ENCODE peak calls at places on chromosomes 16 and 17, in six cellular contexts. Q is IMR-90, K is neuronal stem cell, R is H1, F is H9, J is mesenchymal stem cell. B is an unnamed sample.

GRCh38 chr17:44043326-44043725 is 23.1 kb downstream of the LSM12 start:
- DNase-seq in J (peak), K (no peak), F (no peak), Q (peak), R (no peak), B (no peak)

GRCh38 chr17:36524428-36524876 is 10.2 kb downstream of the MYO19 start:
- DNase-seq in F (no peak), K (no peak), R (no peak), J (no peak), Q (peak), B (no peak)

GRCh38 chr17:48241770-48242497 is 134.4 kb downstream of the SNX11 start:
- DNase-seq in R (no peak), Q (no peak), F (no peak), K (no peak), J (no peak), B (no peak)

GRCh38 chr16:67013823-67014640 is 14.9 kb upstream of the CBFB start:
- DNase-seq in Q (peak), R (no peak), J (peak), K (peak), F (peak), B (peak)

GRCh38 chr17:68762911-68763310 is 161.7 kb upstream of the FAM20A start:
- DNase-seq in Q (no peak), J (no peak), R (no peak), F (no peak), K (no peak), B (no peak)

GRCh38 chr16:5504028-5504758 is 406.6 kb upstream of the EEF2KMT start:
- DNase-seq in J (no peak), R (no peak), Q (no peak), K (no peak), F (no peak), B (no peak)

GRCh38 chr17:32222621-32223020 is 43.0 kb upstream of the RHBDL3 start:
- DNase-seq in K (no peak), R (no peak), J (no peak), Q (peak), F (no peak), B (peak)

GRCh38 chr17:40175928-40176327 is 1.3 kb upstream of the RAPGEFL1 start:
- DNase-seq in K (no peak), Q (no peak), F (no peak), R (no peak), J (no peak), B (no peak)

GRCh38 chr17:74392848-74393247 is 25.5 kb downstream of the GPR142 start:
- DNase-seq in F (peak), K (no peak), J (no peak), R (no peak), Q (no peak), B (no peak)

GRCh38 chr17:42340691-42341127 is 47.5 kb downstream of the STAT3 start:
- DNase-seq in K (no peak), J (no peak), Q (no peak), R (no peak), F (no peak), B (no peak)

GRCh38 chr17:8843344-8843743 is 24.1 kb downstream of the PIK3R6 start:
- DNase-seq in K (no peak), R (no peak), F (no peak), J (no peak), Q (no peak), B (no peak)

GRCh38 chr17:27741971-27742370 is 58.4 kb downstream of the NOS2 start:
- DNase-seq in F (peak), Q (no peak), K (no peak), J (no peak), R (no peak), B (no peak)

GRCh38 chr17:65134035-65134434 is 3.1 kb upstream of the RGS9 start:
- DNase-seq in Q (no peak), F (no peak), R (no peak), J (no peak), K (no peak), B (no peak)

GRCh38 chr16:57815987-57816745 is 13.9 kb upstream of the KIFC3 start:
- DNase-seq in Q (peak), R (no peak), K (no peak), F (peak), J (peak), B (peak)

GRCh38 chr17:76383645-76384221 is 676 bp upstream of the SPHK1 start:
- DNase-seq in K (peak), R (no peak), J (peak), F (peak), Q (peak), B (peak)

GRCh38 chr16:1198194-1198593 is 26.9 kb downstream of the TPSG1 start:
- DNase-seq in J (no peak), R (no peak), K (no peak), F (no peak), Q (no peak), B (no peak)
- H3K18ac ChIP-seq in J (no peak), R (no peak), K (no peak), F (no peak), Q (no peak), B (no peak)

DNA sequence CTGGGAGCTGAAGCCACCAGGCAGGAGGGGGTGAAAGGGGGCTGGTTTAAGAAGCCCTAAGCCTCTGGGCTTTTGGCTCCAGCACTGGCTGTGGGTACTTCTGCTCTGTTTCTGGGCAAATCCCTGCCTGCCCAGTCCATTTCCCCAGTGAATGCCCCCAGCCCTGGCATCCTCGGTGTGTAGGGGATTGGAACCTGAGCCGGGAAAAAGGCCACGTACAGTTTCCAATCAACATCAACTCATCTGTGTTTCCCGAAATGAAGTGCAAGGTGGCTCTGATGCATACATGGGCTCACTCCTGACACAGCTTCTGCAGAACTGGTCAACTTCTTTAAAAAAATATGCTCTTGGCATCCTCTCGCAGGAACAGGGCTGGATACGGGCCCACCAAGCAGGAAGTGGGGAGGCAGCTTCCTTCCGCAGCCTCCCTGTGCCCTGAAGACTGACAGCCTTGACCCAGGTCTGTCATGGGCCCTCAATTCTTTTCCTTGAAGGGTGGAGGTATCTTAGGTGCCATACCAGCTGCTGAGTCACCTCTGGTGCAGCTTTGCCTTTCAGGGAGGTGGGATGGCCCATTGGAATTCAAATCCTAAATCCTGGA is 73.3 kb downstream of the N4BP1 start:
- DNase-seq in K (no peak), Q (no peak), R (no peak), F (no peak), J (no peak), B (peak)
- H3K14ac ChIP-seq in K (no peak), Q (peak), R (no peak), F (no peak), J (no peak), B (peak)

DNA sequence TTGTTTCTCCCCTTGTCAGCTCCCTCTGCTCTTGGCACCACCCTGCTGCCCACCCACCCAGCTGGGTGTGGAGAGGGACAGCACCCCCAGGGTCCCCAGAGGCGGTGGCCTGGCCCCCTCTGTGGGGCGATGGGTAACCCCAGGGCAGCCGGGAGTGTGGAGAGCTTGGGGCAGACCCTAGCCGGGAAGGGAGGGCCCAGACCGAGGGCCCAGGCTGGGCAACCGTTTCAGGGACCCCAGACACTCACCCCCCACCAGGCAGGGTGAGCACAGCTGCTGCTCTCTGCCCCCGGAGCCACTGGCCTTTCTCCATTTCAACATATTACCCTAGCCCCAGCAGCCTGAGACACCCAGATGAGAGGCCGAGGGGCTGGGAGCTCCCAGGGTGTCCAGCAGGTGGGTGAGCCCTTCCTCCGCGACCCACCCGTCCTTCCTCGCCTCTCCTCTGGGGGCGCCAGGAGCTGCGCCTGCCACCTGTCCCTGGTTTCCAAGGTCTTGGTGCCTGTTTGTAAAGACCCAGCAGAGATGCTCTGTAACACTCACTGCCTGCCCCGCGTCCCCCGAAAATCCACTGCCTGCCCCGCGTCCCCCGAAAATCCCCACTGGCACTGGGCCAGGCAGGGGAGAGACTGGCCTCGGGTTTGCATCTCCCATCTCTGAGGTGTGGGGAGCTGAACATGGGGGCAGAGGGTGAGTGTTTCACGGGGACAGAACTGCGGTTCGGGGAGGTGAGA is 45.4 kb downstream of the BAHCC1 start:
- DNase-seq in J (peak), Q (no peak), K (peak), F (peak), R (peak), B (no peak)
- H2AFZ ChIP-seq in J (no peak), Q (no peak), K (no peak), F (no peak), R (no peak), B (no peak)

GRCh38 chr17:12643812-12644211 is 21.9 kb upstream of the MYOCD start:
- DNase-seq in R (no peak), Q (no peak), J (no peak), F (no peak), K (no peak), B (no peak)
- H3K18ac ChIP-seq in R (no peak), Q (peak), J (no peak), F (no peak), K (no peak), B (no peak)

GRCh38 chr17:1730345-1731193 is 6.1 kb downstream of the WDR81 start:
- DNase-seq in Q (peak), K (no peak), R (no peak), F (no peak), J (peak), B (peak)
- H3K14ac ChIP-seq in Q (no peak), K (no peak), R (no peak), F (no peak), J (no peak), B (no peak)